ENCODE peak calls at places on chromosome 13, in nine cellular contexts. T is NT2/D1; E is stimulated activated CD8-positive, alpha-beta memory T cell treated with anti-CD3 and anti-CD28 coated beads, Interleukin-15, amount 100 ng/mL, for 4 hours; V is effector memory CD8-positive, alpha-beta T cell; Q is HCEC 1CT; F is left kidney; L is EH; P is stimulated activated CD4-positive, alpha-beta T cell treated with anti-CD3 and anti-CD28 coated beads, Interleukin-12 subunit alpha, Interleukin-12 subunit beta, amount 100 ng/mL, for 4 hours; U is GM03348. B is an unnamed sample.

GRCh38 chr13:80339841-80340642 is 884 bp downstream of the SPRY2 start:
- DNase-seq in T (no peak), E (no peak), V (peak), Q (peak), F (peak), L (peak), P (peak), U (peak), B (peak)

GRCh38 chr13:97975280-97975850 is 21.9 kb downstream of the IPO5 start:
- DNase-seq in T (no peak), E (no peak), V (no peak), Q (no peak), F (no peak), L (no peak), P (no peak), U (no peak), B (no peak)

GRCh38 chr13:90717451-90717936 is 630.0 kb upstream of the MIR17HG start:
- DNase-seq in T (no peak), E (no peak), V (no peak), Q (peak), F (peak), L (peak), P (no peak), U (peak), B (no peak)

GRCh38 chr13:59424661-59425060 is 739.1 kb downstream of the DIAPH3 start:
- DNase-seq in T (no peak), E (no peak), V (no peak), Q (peak), F (no peak), L (peak), P (no peak), U (no peak), B (no peak)

GRCh38 chr13:19596960-19597361 is 35.6 kb upstream of the TPTE2 start:
- DNase-seq in T (no peak), E (no peak), V (no peak), Q (peak), F (no peak), L (peak), P (no peak), U (no peak), B (no peak)

GRCh38 chr13:112813552-112813951 is 123.7 kb downstream of the ATP11A start:
- DNase-seq in T (no peak), E (no peak), V (no peak), Q (no peak), F (no peak), L (no peak), P (no peak), U (no peak), B (no peak)

GRCh38 chr13:108322206-108322824 is 52.8 kb downstream of the TNFSF13B start:
- DNase-seq in T (no peak), E (no peak), V (no peak), Q (peak), F (peak), L (peak), P (no peak), U (peak), B (no peak)

GRCh38 chr13:44243198-44243852 is 130.3 kb upstream of the SERP2 start:
- DNase-seq in T (peak), E (no peak), V (no peak), Q (peak), F (peak), L (peak), P (no peak), U (no peak), B (no peak)

GRCh38 chr13:59532405-59532804 is 631.3 kb downstream of the DIAPH3 start:
- DNase-seq in T (no peak), E (no peak), V (no peak), Q (no peak), F (no peak), L (no peak), P (no peak), U (no peak), B (no peak)

GRCh38 chr13:101942535-101943157 is 459.2 kb downstream of the FGF14 start:
- DNase-seq in T (no peak), E (no peak), V (no peak), Q (no peak), F (peak), L (no peak), P (no peak), U (no peak), B (no peak)

GRCh38 chr13:71515639-71516038 is 351.4 kb downstream of the DACH1 start:
- DNase-seq in T (no peak), E (no peak), V (no peak), Q (no peak), F (no peak), L (no peak), P (no peak), U (no peak), B (no peak)

GRCh38 chr13:66660013-66660804 is 569.9 kb downstream of the PCDH9 start:
- DNase-seq in T (no peak), E (no peak), V (no peak), Q (peak), F (no peak), L (peak), P (no peak), U (peak), B (no peak)

GRCh38 chr13:33875658-33876401 is 57.9 kb downstream of the RFC3 start:
- DNase-seq in T (no peak), E (no peak), V (no peak), Q (no peak), F (no peak), L (no peak), P (no peak), U (no peak), B (no peak)

GRCh38 chr13:95325485-95325884 is 24.2 kb upstream of the ABCC4 start:
- DNase-seq in T (no peak), E (no peak), V (no peak), Q (no peak), F (no peak), L (no peak), P (no peak), U (no peak), B (no peak)

GRCh38 chr13:56924401-56924800 is 216.3 kb upstream of the PRR20A start:
- DNase-seq in T (no peak), E (no peak), V (no peak), Q (no peak), F (no peak), L (no peak), P (no peak), U (no peak), B (no peak)

GRCh38 chr13:110576070-110576394 is 14.5 kb upstream of the RAB20 start:
- DNase-seq in T (no peak), E (no peak), V (no peak), Q (no peak), F (no peak), L (no peak), P (no peak), U (no peak), B (no peak)

GRCh38 chr13:32045537-32045936 is 14.0 kb downstream of the FRY start:
- DNase-seq in T (no peak), E (no peak), V (no peak), Q (no peak), F (no peak), L (no peak), P (no peak), U (no peak), B (no peak)

GRCh38 chr13:44329909-44330545 is 43.6 kb upstream of the SERP2 start:
- DNase-seq in T (no peak), E (no peak), V (no peak), Q (no peak), F (no peak), L (no peak), P (no peak), U (no peak), B (no peak)

GRCh38 chr13:37011788-37012187 is 11.2 kb downstream of the EXOSC8 start:
- DNase-seq in T (no peak), E (no peak), V (no peak), Q (no peak), F (no peak), L (no peak), P (no peak), U (no peak), B (no peak)

GRCh38 chr13:20137875-20138274 is 23.0 kb downstream of the GJA3 start:
- DNase-seq in T (no peak), E (no peak), V (no peak), Q (no peak), F (no peak), L (no peak), P (no peak), U (no peak), B (no peak)

GRCh38 chr13:113118328-113119021 is 4.1 kb upstream of the F10 start:
- DNase-seq in T (no peak), E (no peak), V (no peak), Q (no peak), F (no peak), L (no peak), P (no peak), U (no peak), B (peak)

GRCh38 chr13:20718958-20719566 is 15.6 kb downstream of the IL17D start:
- DNase-seq in T (no peak), E (no peak), V (no peak), Q (no peak), F (no peak), L (no peak), P (no peak), U (no peak), B (no peak)

GRCh38 chr13:45331981-45332830 is 8.8 kb downstream of the TPT1 start:
- DNase-seq in T (no peak), E (no peak), V (no peak), Q (peak), F (no peak), L (peak), P (no peak), U (peak), B (no peak)

GRCh38 chr13:28464861-28465260 is 30.1 kb downstream of the FLT1 start:
- DNase-seq in T (no peak), E (no peak), V (no peak), Q (no peak), F (no peak), L (no peak), P (no peak), U (no peak), B (no peak)

GRCh38 chr13:114012921-114013320 is 39.0 kb upstream of the C13orf46 start:
- DNase-seq in T (no peak), E (no peak), V (no peak), Q (no peak), F (no peak), L (no peak), P (no peak), U (no peak), B (no peak)

GRCh38 chr13:69580255-69580654 is 527.4 kb upstream of the ATXN8OS start:
- DNase-seq in T (peak), E (no peak), V (no peak), Q (no peak), F (no peak), L (no peak), P (no peak), U (no peak), B (no peak)

GRCh38 chr13:36224730-36225129 is 10.4 kb upstream of the SOHLH2 start:
- DNase-seq in T (no peak), E (no peak), V (no peak), Q (no peak), F (no peak), L (no peak), P (no peak), U (no peak), B (no peak)

GRCh38 chr13:21638319-21639282 is 32.3 kb upstream of the FGF9 start:
- DNase-seq in T (no peak), E (no peak), V (peak), Q (peak), F (peak), L (peak), P (no peak), U (peak), B (no peak)

GRCh38 chr13:52779028-52779612 is 39.5 kb upstream of the CNMD start:
- DNase-seq in T (no peak), E (no peak), V (no peak), Q (no peak), F (peak), L (no peak), P (no peak), U (no peak), B (no peak)

GRCh38 chr13:50485979-50486935 is 357.2 kb downstream of the DLEU7 start:
- DNase-seq in T (no peak), E (no peak), V (no peak), Q (no peak), F (peak), L (no peak), P (no peak), U (no peak), B (no peak)

GRCh38 chr13:44317752-44318550 is 55.7 kb upstream of the SERP2 start:
- DNase-seq in T (no peak), E (no peak), V (no peak), Q (peak), F (no peak), L (peak), P (no peak), U (peak), B (no peak)

GRCh38 chr13:109919715-109920375 is 133.5 kb upstream of the IRS2 start:
- DNase-seq in T (no peak), E (no peak), V (no peak), Q (peak), F (no peak), L (peak), P (no peak), U (no peak), B (no peak)

GRCh38 chr13:75443356-75443958 is 38.5 kb downstream of the TBC1D4 start:
- DNase-seq in T (no peak), E (no peak), V (no peak), Q (no peak), F (no peak), L (no peak), P (no peak), U (no peak), B (no peak)

GRCh38 chr13:111859361-111860105 is 207.4 kb upstream of the SOX1 start:
- DNase-seq in T (no peak), E (no peak), V (no peak), Q (no peak), F (no peak), L (no peak), P (no peak), U (no peak), B (no peak)

GRCh38 chr13:98162935-98163334 is 14.1 kb downstream of the RNF113B start:
- DNase-seq in T (no peak), E (no peak), V (no peak), Q (no peak), F (no peak), L (no peak), P (no peak), U (no peak), B (no peak)

GRCh38 chr13:80342541-80343371 is 1.8 kb upstream of the SPRY2 start:
- DNase-seq in T (no peak), E (no peak), V (peak), Q (peak), F (peak), L (peak), P (peak), U (peak), B (peak)

GRCh38 chr13:109509154-109509905 is 277.1 kb downstream of the IRS2 start:
- DNase-seq in T (no peak), E (no peak), V (no peak), Q (peak), F (no peak), L (peak), P (no peak), U (peak), B (no peak)

GRCh38 chr13:59445812-59446211 is 717.9 kb downstream of the DIAPH3 start:
- DNase-seq in T (no peak), E (no peak), V (no peak), Q (no peak), F (no peak), L (no peak), P (no peak), U (no peak), B (no peak)

GRCh38 chr13:53007872-53008271 is 20.7 kb upstream of the OLFM4 start:
- DNase-seq in T (no peak), E (no peak), V (no peak), Q (no peak), F (no peak), L (no peak), P (no peak), U (no peak), B (no peak)